ENCODE peak calls at places on chromosome 19, in six cellular contexts. B, M, O, G, Y and U are unnamed samples.

GRCh38 chr19:1270854-1271527 is 1.9 kb downstream of the CIRBP start:
- DNase-seq in M (no peak), Y (no peak), O (no peak), G (no peak), B (no peak), U (no peak)

GRCh38 chr19:35725216-35725861 is 7.5 kb downstream of the KMT2B start:
- DNase-seq in M (no peak), B (no peak), G (no peak), Y (no peak), O (no peak), U (no peak)

GRCh38 chr19:40609561-40610395 is 8.6 kb downstream of the LTBP4 start:
- DNase-seq in M (peak; percentile 95), B (peak; percentile 95), G (no peak), O (peak; percentile 80), Y (peak; percentile 76), U (no peak)

GRCh38 chr19:19033426-19034203 is at the start of the genes ARMC6 and SUGP2:
- DNase-seq in O (peak; percentile 92), G (peak; percentile 72), B (peak; percentile 90), M (peak; percentile 93), Y (peak; percentile 85), U (peak; percentile 84)

GRCh38 chr19:782195-783043 is 14.8 kb upstream of the PTBP1 start:
- DNase-seq in Y (peak; percentile 58), G (peak; percentile 59), B (peak; percentile 68), O (peak; percentile 57), M (peak; percentile 95), U (peak; percentile 33)

GRCh38 chr19:31214086-31214485 is 135.2 kb downstream of the TSHZ3 start:
- DNase-seq in M (peak; percentile 44), G (no peak), B (no peak), Y (peak; percentile 99), O (no peak), U (peak; percentile 100)

GRCh38 chr19:42285546-42285945 is 16.4 kb upstream of the PRR19 start:
- DNase-seq in M (no peak), O (no peak), Y (no peak), G (no peak), B (peak; percentile 24), U (no peak)

GRCh38 chr19:44212865-44213346 is 574 bp downstream of the ZNF227 start:
- DNase-seq in Y (peak; percentile 65), B (no peak), M (peak; percentile 47), O (no peak), G (no peak), U (peak; percentile 55)

GRCh38 chr19:41870401-41870873 is 6.6 kb upstream of the CD79A start:
- DNase-seq in O (no peak), Y (peak; percentile 22), M (no peak), G (no peak), B (no peak), U (peak; percentile 61)

GRCh38 chr19:40424637-40425449 is 949 bp downstream of the SERTAD1 start:
- DNase-seq in Y (peak; percentile 41), M (peak; percentile 67), O (no peak), B (peak; percentile 48), G (no peak), U (peak; percentile 13)

GRCh38 chr19:41226053-41226873 is 7.2 kb downstream of the AXL start:
- DNase-seq in O (peak; percentile 44), G (no peak), B (peak; percentile 67), Y (peak; percentile 89), M (peak; percentile 76), U (peak; percentile 82)

GRCh38 chr19:49533551-49534488 is 6.0 kb downstream of the RCN3 start:
- DNase-seq in O (peak; percentile 71), Y (peak; percentile 82), M (peak; percentile 75), B (peak; percentile 79), G (no peak), U (peak; percentile 28)

GRCh38 chr19:30373593-30373992 is 1.4 kb downstream of the ZNF536 start:
- DNase-seq in M (peak; percentile 49), O (no peak), Y (no peak), B (peak; percentile 81), G (peak; percentile 44), U (no peak)

GRCh38 chr19:27922970-27923369 is 1290.0 kb downstream of the UQCRFS1 start:
- DNase-seq in Y (no peak), G (no peak), O (no peak), M (no peak), B (no peak), U (no peak)
- H3K4me2 ChIP-seq in Y (no peak overlapping the region), G (no peak overlapping the region), O (no peak overlapping the region), M (no peak overlapping the region), B (no peak overlapping the region), U (no peak overlapping the region)

DNA sequence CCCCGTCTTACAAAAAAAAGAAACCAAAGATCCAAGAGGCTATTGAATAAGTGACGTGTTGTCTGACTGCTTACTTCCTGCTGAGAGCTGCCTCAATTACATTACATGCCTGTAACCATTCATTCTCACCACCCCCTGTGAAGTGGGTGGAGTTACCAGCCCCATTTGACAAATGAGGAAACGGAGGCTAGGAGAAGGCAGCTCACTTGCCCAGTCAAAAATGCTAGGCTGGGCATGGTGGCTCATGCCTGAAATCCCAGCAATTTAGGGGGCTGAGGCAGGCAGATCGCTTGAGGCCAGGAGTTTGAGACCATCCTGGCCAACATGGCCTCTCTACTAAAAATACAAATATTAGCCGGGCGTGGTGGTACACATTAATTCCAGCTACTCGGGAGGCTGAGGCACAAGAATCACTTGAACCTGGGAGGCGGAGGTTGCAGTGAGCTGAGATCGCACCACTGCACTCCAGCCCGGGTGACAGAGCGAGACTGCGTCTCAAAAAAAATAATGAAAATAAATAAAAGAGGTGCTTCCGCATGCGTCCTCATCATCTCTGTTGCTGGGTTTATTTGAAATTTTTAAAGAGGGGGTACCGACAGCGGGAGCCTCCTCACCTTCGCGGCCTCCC is 499 bp downstream of the LSM7 start:
- DNase-seq in M (peak; percentile 90), Y (peak; percentile 90), O (peak; percentile 58), B (peak; percentile 81), G (peak; percentile 57), U (peak; percentile 81)
- H3K18ac ChIP-seq in M (no peak overlapping the region), Y (peak overlapping the region; percentile 34), O (peak overlapping the region; percentile 97), B (peak overlapping the region; percentile 88), G (peak overlapping the region; percentile 96), U (peak overlapping the region; percentile 76)

DNA sequence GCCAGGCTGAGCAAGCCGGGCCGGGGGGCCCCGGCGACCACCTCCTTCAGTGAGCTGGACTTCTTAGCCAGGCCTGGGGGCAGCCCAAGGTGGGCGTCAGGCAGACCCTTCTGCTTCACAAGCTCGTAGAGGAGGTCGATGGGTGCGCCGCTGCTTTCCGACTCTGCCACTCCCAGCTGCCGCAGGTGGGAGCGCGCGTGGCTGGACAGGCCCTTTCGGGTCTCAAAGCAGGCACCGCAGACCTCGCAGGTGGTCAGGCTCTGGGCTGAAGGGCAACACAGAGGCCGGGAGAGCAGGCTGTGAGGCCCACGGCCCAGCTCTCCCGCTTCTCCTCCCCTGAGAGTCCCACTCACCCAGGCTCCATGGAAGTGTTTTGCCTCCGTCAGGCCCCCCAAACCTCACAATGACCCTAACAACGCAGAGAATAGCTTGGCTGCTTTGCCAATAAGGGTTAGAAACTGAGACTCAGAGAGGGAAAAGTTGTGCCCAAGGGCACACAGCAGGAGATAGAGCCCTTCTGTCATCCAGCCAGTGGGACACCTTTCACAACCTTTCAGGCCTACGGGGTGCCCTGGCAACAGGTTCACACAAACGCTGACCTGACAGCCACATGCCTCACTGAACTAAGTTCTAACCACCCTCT is 11.2 kb upstream of the AKAP8L start:
- DNase-seq in Y (no peak), O (no peak), M (no peak), G (no peak), B (no peak), U (no peak)
- H3K4me2 ChIP-seq in Y (no peak overlapping the region), O (peak overlapping the region; percentile 11), M (no peak overlapping the region), G (no peak overlapping the region), B (no peak overlapping the region), U (no peak overlapping the region)

GRCh38 chr19:52048604-52049493 is at the start of gene ZNF432:
- DNase-seq in G (peak; percentile 93), Y (peak; percentile 95), O (peak; percentile 92), B (peak; percentile 97), M (peak; percentile 99), U (peak; percentile 91)
- H3K18ac ChIP-seq in G (peak within 1 kb of the TSS; percentile 97), Y (peak within 1 kb of the TSS; percentile 90), O (peak within 1 kb of the TSS; percentile 90), B (peak within 1 kb of the TSS; percentile 88), M (peak within 1 kb of the TSS; percentile 92), U (peak within 1 kb of the TSS; percentile 92)